ENCODE peak calls at places on chromosome 18, in seven cellular contexts. M, Q, A, I, B, X and L are unnamed samples.

GRCh38 chr18:23992119-23992940 is 22.2 kb upstream of the TTC39C start:
- DNase-seq in A (no peak), M (peak; percentile 47), I (no peak), X (no peak), Q (no peak), B (peak; percentile 77), L (no peak)

GRCh38 chr18:80050797-80051196 is 16.6 kb downstream of the RBFA start:
- DNase-seq in B (no peak), X (no peak), I (no peak), A (no peak), M (no peak), Q (no peak), L (no peak)

GRCh38 chr18:22846088-22846683 is 86.9 kb upstream of the RBBP8 start:
- DNase-seq in M (peak; percentile 31), I (no peak), A (peak; percentile 78), B (no peak), Q (no peak), X (no peak), L (no peak)

GRCh38 chr18:70454705-70455322 is 166.0 kb downstream of the SOCS6 start:
- DNase-seq in M (peak; percentile 63), B (no peak), Q (no peak), A (no peak), X (no peak), I (no peak), L (peak; percentile 34)

GRCh38 chr18:12679183-12679786 is 21.4 kb upstream of the SPIRE1 start:
- DNase-seq in A (no peak), Q (no peak), M (no peak), B (no peak), I (no peak), X (peak; percentile 65), L (peak; percentile 56)

GRCh38 chr18:13613099-13613498 is 113.3 kb downstream of the FAM210A start:
- DNase-seq in M (no peak), A (no peak), X (no peak), B (no peak), I (no peak), Q (no peak), L (no peak)

GRCh38 chr18:22348521-22349316 is 69.0 kb downstream of the CTAGE1 start:
- DNase-seq in I (peak; percentile 55), X (peak; percentile 70), A (peak; percentile 79), M (no peak), B (no peak), Q (peak; percentile 5), L (peak; percentile 70)

GRCh38 chr18:67509711-67510110 is 6.8 kb downstream of the DSEL start:
- DNase-seq in M (no peak), B (no peak), Q (no peak), X (no peak), I (no peak), A (no peak), L (no peak)

GRCh38 chr18:63107931-63108330 is 211.6 kb downstream of the BCL2 start:
- DNase-seq in B (no peak), X (no peak), M (no peak), Q (no peak), I (no peak), A (no peak), L (peak; percentile 48)

GRCh38 chr18:31211047-31211446 is 48.4 kb upstream of the DSC1 start:
- DNase-seq in M (no peak), A (no peak), X (no peak), I (no peak), Q (no peak), B (no peak), L (no peak)

GRCh38 chr18:1053654-1054315 is 149.1 kb downstream of the ADCYAP1 start:
- DNase-seq in Q (no peak), I (no peak), M (no peak), X (no peak), A (no peak), B (no peak), L (no peak)

GRCh38 chr18:14914771-14915170 is 166.8 kb downstream of the ANKRD30B start:
- DNase-seq in A (no peak), M (no peak), Q (no peak), B (no peak), I (no peak), X (no peak), L (no peak)

GRCh38 chr18:12429556-12429955 is 21.8 kb downstream of the PRELID3A start:
- DNase-seq in A (no peak), X (no peak), Q (no peak), I (no peak), B (no peak), M (no peak), L (no peak)

GRCh38 chr18:10419420-10420103 is 34.9 kb upstream of the APCDD1 start:
- DNase-seq in I (no peak), A (no peak), X (no peak), M (no peak), B (no peak), Q (no peak), L (no peak)

GRCh38 chr18:48296581-48296980 is 112.6 kb downstream of the ZBTB7C start:
- DNase-seq in M (no peak), X (no peak), A (no peak), Q (no peak), I (no peak), B (no peak), L (no peak)

GRCh38 chr18:48679236-48679635 is 140.4 kb downstream of the CTIF start:
- DNase-seq in M (no peak), B (no peak), I (no peak), X (no peak), A (no peak), Q (no peak), L (no peak)

GRCh38 chr18:48790869-48791635 is 159.7 kb downstream of the SMAD7 start:
- DNase-seq in Q (no peak), I (no peak), M (no peak), A (no peak), B (peak; percentile 30), X (peak; percentile 15), L (no peak)

GRCh38 chr18:24370120-24370519 is 27.5 kb downstream of the OSBPL1A start:
- DNase-seq in M (no peak), B (no peak), X (no peak), Q (no peak), I (no peak), A (no peak), L (no peak)

GRCh38 chr18:48194787-48195186 is 214.4 kb downstream of the ZBTB7C start:
- DNase-seq in A (no peak), B (no peak), M (no peak), I (no peak), Q (no peak), X (no peak), L (no peak)

GRCh38 chr18:47794725-47795447 is 135.6 kb downstream of the SMAD2 start:
- DNase-seq in M (no peak), X (no peak), Q (no peak), I (no peak), B (no peak), A (no peak), L (no peak)

GRCh38 chr18:23662309-23663263 is at the start of gene ANKRD29:
- DNase-seq in M (no peak), I (no peak), B (peak; percentile 62), X (no peak), Q (peak; percentile 50), A (peak; percentile 98), L (no peak)

GRCh38 chr18:40902436-40902835 is 1052.6 kb upstream of the PIK3C3 start:
- DNase-seq in X (no peak), Q (no peak), M (no peak), A (no peak), B (no peak), I (no peak), L (no peak)

GRCh38 chr18:23618862-23619387 is 32.6 kb upstream of the NPC1 start:
- DNase-seq in I (no peak), B (no peak), M (no peak), X (no peak), A (no peak), Q (no peak), L (no peak)

GRCh38 chr18:48613589-48613988 is 74.8 kb downstream of the CTIF start:
- DNase-seq in A (no peak), M (no peak), I (no peak), X (peak; percentile 88), B (no peak), Q (no peak), L (peak; percentile 71)

GRCh38 chr18:80241919-80242777 is 5.2 kb downstream of the PARD6G start:
- DNase-seq in X (no peak), Q (no peak), A (no peak), B (no peak), M (no peak), I (no peak), L (no peak)

GRCh38 chr18:77088977-77089795 is 43.4 kb downstream of the MBP start:
- DNase-seq in A (no peak), X (no peak), Q (no peak), M (no peak), I (peak; percentile 90), B (peak; percentile 93), L (no peak)

GRCh38 chr18:46140173-46140572 is 36.0 kb downstream of the HAUS1 start:
- DNase-seq in M (no peak), B (no peak), I (no peak), Q (no peak), A (no peak), X (no peak), L (no peak)

GRCh38 chr18:9003406-9004100 is 98.9 kb upstream of the NDUFV2 start:
- DNase-seq in B (no peak), Q (no peak), I (no peak), A (no peak), X (no peak), M (no peak), L (no peak)

GRCh38 chr18:35143615-35144596 is 96.9 kb upstream of the ZNF397 start:
- DNase-seq in M (peak; percentile 92), I (peak; percentile 33), B (no peak), X (peak; percentile 40), Q (peak; percentile 24), A (peak; percentile 34), L (peak; percentile 63)

GRCh38 chr18:72544092-72544886 is at the start of gene CBLN2:
- DNase-seq in I (no peak), A (peak; percentile 83), M (peak; percentile 78), B (peak; percentile 64), Q (no peak), X (no peak), L (peak; percentile 52)

GRCh38 chr18:35616664-35617423 is 35.3 kb downstream of the GALNT1 start:
- DNase-seq in M (no peak), A (no peak), X (peak; percentile 28), I (no peak), B (peak; percentile 78), Q (peak; percentile 70), L (peak; percentile 15)

GRCh38 chr18:69585696-69586095 is 185.0 kb downstream of the DOK6 start:
- DNase-seq in B (no peak), Q (no peak), X (no peak), A (no peak), I (no peak), M (no peak), L (no peak)

GRCh38 chr18:11998182-11998581 is 16.9 kb downstream of the IMPA2 start:
- DNase-seq in A (no peak), M (no peak), X (no peak), I (no peak), Q (no peak), B (no peak), L (no peak)